ENCODE peak calls at places on chromosomes 11 and 22, in five cellular contexts. H is NCI-H2029; U is activated CD4-positive, alpha-beta T cell treated with anti-CD3 and anti-CD28 coated beads, Interleukin-2, amount 50 U/mL, for 48 hours; Q is activated T-helper 9 cell treated with anti-CD3 and anti-CD28 coated beads, Interleukin-2, amount 50 U/mL, for 16 hours; J is stimulated activated CD4-positive, alpha-beta T cell treated with anti-CD3 and anti-CD28 coated beads, TNF-alpha, amount 100 ng/mL, for 48 hours. E is an unnamed sample.
A peak's percentile ranks its signal among the peaks of the same experiment; 100 is the strongest.

GRCh38 chr22:45572444-45572843 is 69.8 kb downstream of the FBLN1 start:
- DNase-seq in H (no peak), U (no peak), Q (no peak), J (no peak), E (no peak)

GRCh38 chr22:34410111-34410510 is 489.8 kb upstream of the LARGE1 start:
- DNase-seq in U (no peak), J (no peak), H (no peak), Q (no peak), E (no peak)

GRCh38 chr11:134244593-134244992 is 8.6 kb downstream of the THYN1 start:
- DNase-seq in U (no peak), J (no peak), H (no peak), Q (no peak), E (peak; percentile 59)

GRCh38 chr11:47443028-47443700 is 5.8 kb downstream of the RAPSN start:
- DNase-seq in Q (no peak), H (no peak), U (no peak), J (no peak), E (peak; percentile 71)

GRCh38 chr11:45156731-45157130 is 10.3 kb downstream of the PRDM11 start:
- DNase-seq in J (no peak), U (no peak), Q (no peak), H (no peak), E (no peak)

GRCh38 chr11:2304156-2305139 is 2.6 kb downstream of the TSPAN32 start:
- DNase-seq in H (no peak), J (no peak), Q (no peak), U (no peak), E (peak; percentile 38)

GRCh38 chr11:75270896-75271415 is 30.4 kb downstream of the TPBGL start:
- DNase-seq in J (no peak), U (no peak), Q (no peak), H (no peak), E (no peak)

GRCh38 chr11:45294499-45294898 is 8.4 kb upstream of the SYT13 start:
- DNase-seq in U (no peak), J (no peak), H (no peak), Q (no peak), E (no peak)

GRCh38 chr11:124474779-124475178 is 29.3 kb upstream of the OR8B8 start:
- DNase-seq in U (no peak), Q (no peak), J (no peak), H (no peak), E (no peak)